ENCODE peak calls at places on chromosomes 13 and 19, in four cellular contexts. Y, L, S and O are unnamed samples. For H3K27me3, the result is how much of the 10 kb centered on the place peaks cover.

GRCh38 chr13:37306778-37307544 is 201.5 kb upstream of the CSNK1A1L start:
- DNase-seq in Y (peak), L (no peak), S (no peak), O (peak)

GRCh38 chr19:7917292-7918061 is 2.7 kb upstream of the SNAPC2 start:
- DNase-seq in Y (peak), L (no peak), S (peak), O (no peak)

GRCh38 chr19:45758921-45759320 is 10.1 kb downstream of the SIX5 start:
- DNase-seq in Y (no peak), L (no peak), S (no peak), O (no peak)

GRCh38 chr19:41939861-41940442 is 11.7 kb upstream of the ERFL start:
- DNase-seq in Y (no peak), L (no peak), S (peak), O (no peak)

GRCh38 chr13:101481421-101481820 is 28.9 kb downstream of the ITGBL1 start:
- DNase-seq in Y (no peak), L (no peak), S (no peak), O (no peak)

GRCh38 chr19:39064405-39064804 is 19.8 kb upstream of the ACP7 start:
- DNase-seq in Y (no peak), L (no peak), S (no peak), O (peak)

GRCh38 chr19:35249146-35249847 is 495 bp downstream of the LSR start:
- DNase-seq in Y (no peak), L (no peak), S (peak), O (no peak)

GRCh38 chr13:60627071-60627686 is 230.2 kb downstream of the TDRD3 start:
- DNase-seq in Y (peak), L (no peak), S (no peak), O (peak)

GRCh38 chr13:101876951-101877350 is 424.5 kb downstream of the ITGBL1 start:
- DNase-seq in Y (no peak), L (no peak), S (no peak), O (no peak)

GRCh38 chr13:40895715-40896184 is 106.3 kb downstream of the SLC25A15 start:
- DNase-seq in Y (peak), L (no peak), S (no peak), O (no peak)

GRCh38 chr19:51407631-51408131 is 9.8 kb downstream of the SIGLEC10 start:
- DNase-seq in Y (peak), L (no peak), S (peak), O (no peak)

GRCh38 chr13:98270819-98271218 is 93.8 kb upstream of the RNF113B start:
- DNase-seq in Y (no peak), L (no peak), S (no peak), O (no peak)

GRCh38 chr13:23966691-23967615 is 69.7 kb upstream of the C1QTNF9B start:
- DNase-seq in Y (peak), L (no peak), S (no peak), O (no peak)

GRCh38 chr13:20924758-20925394 is 22.3 kb upstream of the XPO4 start:
- DNase-seq in Y (peak), L (no peak), S (peak), O (peak)

GRCh38 chr19:16398530-16399241 is 73.1 kb downstream of the EPS15L1 start:
- DNase-seq in Y (no peak), L (no peak), S (no peak), O (no peak)

GRCh38 chr19:45473366-45474190 is 5.8 kb downstream of the FOSB start:
- DNase-seq in Y (no peak), L (no peak), S (no peak), O (no peak)

GRCh38 chr13:77832339-77833100 is 86.1 kb downstream of the EDNRB start:
- DNase-seq in Y (no peak), L (no peak), S (no peak), O (no peak)

GRCh38 chr13:54185785-54186184 is 1157.2 kb downstream of the OLFM4 start:
- DNase-seq in Y (peak), L (no peak), S (no peak), O (no peak)

GRCh38 chr13:39281539-39282150 is 243.4 kb downstream of the NHLRC3 start:
- DNase-seq in Y (no peak), L (no peak), S (no peak), O (no peak)

GRCh38 chr19:5697022-5697889 is 7.2 kb downstream of the RPL36 start:
- DNase-seq in Y (no peak), L (no peak), S (no peak), O (no peak)

GRCh38 chr13:99605417-99606321 is 104.4 kb downstream of the TM9SF2 start:
- DNase-seq in Y (peak), L (no peak), S (peak), O (peak)

GRCh38 chr19:50000038-50000890 is 24.9 kb downstream of the VRK3 start:
- DNase-seq in Y (no peak), L (no peak), S (no peak), O (no peak)

GRCh38 chr13:109043561-109044075 is 414.2 kb downstream of the MYO16 start:
- DNase-seq in Y (no peak), L (no peak), S (no peak), O (no peak)

GRCh38 chr13:92461402-92461801 is 765.2 kb upstream of the GPC6 start:
- DNase-seq in Y (no peak), L (no peak), S (no peak), O (no peak)

GRCh38 chr13:76319921-76320320 is 566.3 kb downstream of the KCTD12 start:
- DNase-seq in Y (no peak), L (no peak), S (no peak), O (no peak)

GRCh38 chr19:46287585-46287984 is 9.3 kb upstream of the HIF3A start:
- DNase-seq in Y (no peak), L (no peak), S (no peak), O (no peak)

GRCh38 chr19:17281391-17282304 is at the start of gene ANKLE1:
- DNase-seq in Y (no peak), L (no peak), S (peak), O (no peak)

GRCh38 chr19:5395541-5395940 is 54.9 kb upstream of the PTPRS start:
- DNase-seq in Y (peak), L (no peak), S (no peak), O (no peak)

GRCh38 chr13:41581884-41582547 is 124.7 kb downstream of the RGCC start:
- DNase-seq in Y (no peak), L (no peak), S (no peak), O (no peak)

GRCh38 chr13:42497798-42498197 is 76.2 kb upstream of the TNFSF11 start:
- DNase-seq in Y (peak), L (no peak), S (no peak), O (peak)

GRCh38 chr19:3283886-3284657 is 59.6 kb downstream of the CELF5 start:
- DNase-seq in Y (no peak), L (no peak), S (no peak), O (no peak)
- H3K27me3 ChIP-seq in Y (under half), L (under half), S (under half), O (under half)

GRCh38 chr13:45055902-45056648 is 64.2 kb upstream of the GTF2F2 start:
- DNase-seq in Y (peak), L (no peak), S (no peak), O (peak)
- H3K4me3 ChIP-seq in Y (peak), L (no peak), S (no peak), O (peak)

GRCh38 chr19:2416321-2417097 is 10.9 kb downstream of the TIMM13 start:
- DNase-seq in Y (no peak), L (no peak), S (no peak), O (no peak)

GRCh38 chr19:2413629-2414028 is 13.8 kb downstream of the TIMM13 start:
- DNase-seq in Y (no peak), L (no peak), S (no peak), O (no peak)

GRCh38 chr19:2415973-2416319 is 11.4 kb downstream of the TIMM13 start:
- DNase-seq in Y (no peak), L (no peak), S (no peak), O (no peak)

GRCh38 chr19:2413159-2413558 is 14.2 kb downstream of the TIMM13 start:
- DNase-seq in Y (no peak), L (no peak), S (no peak), O (no peak)

GRCh38 chr19:2415281-2415972 is 12.0 kb downstream of the TIMM13 start:
- DNase-seq in Y (no peak), L (no peak), S (no peak), O (no peak)
- H3K27me3 ChIP-seq in Y (under half), L (under half), S (under half), O (under half)

DNA sequence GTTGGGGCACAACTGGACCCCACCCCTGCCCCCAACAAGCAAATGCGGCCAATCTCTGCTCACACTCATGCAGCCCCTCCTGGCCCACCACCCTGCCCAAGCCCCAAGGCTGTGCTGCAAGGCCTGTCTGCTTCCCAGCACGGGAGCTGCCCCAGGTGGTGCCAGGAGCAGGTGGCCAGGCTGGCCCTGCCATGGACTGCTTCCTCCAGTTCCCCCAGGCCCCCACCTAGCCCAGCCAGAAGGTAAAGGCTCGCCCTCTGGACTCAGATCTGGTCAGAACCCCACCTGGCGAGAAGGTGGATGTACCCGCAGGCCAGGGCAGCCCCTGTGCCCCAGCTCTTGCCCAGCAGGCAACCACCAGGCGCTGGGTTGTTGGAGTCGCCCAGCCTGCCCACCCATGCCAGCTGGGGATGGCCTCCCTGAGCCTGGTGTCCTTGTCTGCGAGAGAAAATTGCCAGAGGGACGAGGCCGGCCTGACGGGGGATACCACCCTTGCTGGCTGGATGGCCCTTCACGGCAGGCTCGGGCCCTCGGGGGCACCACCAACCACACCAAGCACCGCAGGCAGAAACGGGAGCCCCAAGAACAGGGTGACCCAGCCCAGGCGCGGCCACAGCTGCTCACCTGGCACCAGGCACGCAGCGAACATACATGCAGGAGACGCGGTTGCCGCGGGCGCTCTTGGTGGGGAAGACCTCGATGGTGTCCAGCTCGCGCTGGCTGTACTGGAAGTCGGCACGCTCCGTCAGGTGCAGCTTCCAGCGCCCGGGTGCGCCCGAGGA is 4.5 kb downstream of the ABHD17A start:
- DNase-seq in Y (no peak), L (no peak), S (no peak), O (no peak)
- H3K4me3 ChIP-seq in Y (no peak), L (no peak), S (no peak), O (no peak)

GRCh38 chr19:53905787-53906186 is 3.3 kb upstream of the CACNG7 start:
- DNase-seq in Y (no peak), L (no peak), S (no peak), O (no peak)
- H3K27me3 ChIP-seq in Y (under half), L (under half), S (under half), O (half or more)

DNA sequence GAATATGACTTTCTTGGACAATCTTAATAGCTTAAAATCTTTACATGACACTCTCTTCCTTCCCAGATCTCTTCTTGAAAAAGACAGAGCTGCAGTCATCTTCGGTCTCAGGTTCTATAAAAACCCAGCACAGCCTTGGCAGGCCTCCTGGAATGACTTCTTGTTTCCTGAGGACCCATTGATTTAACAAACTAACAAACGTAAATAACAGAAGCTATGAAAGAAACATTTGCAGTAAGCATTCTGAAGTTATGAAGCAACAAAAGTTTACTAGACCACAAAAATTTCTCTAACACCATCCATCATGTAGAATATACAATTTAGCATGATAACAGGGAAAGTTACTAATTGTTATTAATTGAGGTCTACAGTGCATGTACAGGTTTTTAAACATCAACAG is 62.8 kb upstream of the STARD13 start:
- DNase-seq in Y (peak), L (no peak), S (no peak), O (peak)
- H3K4me3 ChIP-seq in Y (peak), L (no peak), S (no peak), O (peak)

GRCh38 chr19:2998642-2999041 is 21.3 kb downstream of the TLE6 start:
- DNase-seq in Y (no peak), L (no peak), S (no peak), O (no peak)
- H3K27me3 ChIP-seq in Y (under half), L (under half), S (under half), O (under half)

GRCh38 chr19:47598407-47599349 is 10.3 kb upstream of the BICRA start:
- DNase-seq in Y (peak), L (no peak), S (no peak), O (peak)
- H3K4me3 ChIP-seq in Y (peak), L (peak), S (peak), O (peak)

GRCh38 chr13:52319876-52320275 is 86.1 kb downstream of the THSD1 start:
- DNase-seq in Y (peak), L (no peak), S (no peak), O (no peak)
- H3K27me3 ChIP-seq in Y (under half), L (under half), S (under half), O (under half)

DNA sequence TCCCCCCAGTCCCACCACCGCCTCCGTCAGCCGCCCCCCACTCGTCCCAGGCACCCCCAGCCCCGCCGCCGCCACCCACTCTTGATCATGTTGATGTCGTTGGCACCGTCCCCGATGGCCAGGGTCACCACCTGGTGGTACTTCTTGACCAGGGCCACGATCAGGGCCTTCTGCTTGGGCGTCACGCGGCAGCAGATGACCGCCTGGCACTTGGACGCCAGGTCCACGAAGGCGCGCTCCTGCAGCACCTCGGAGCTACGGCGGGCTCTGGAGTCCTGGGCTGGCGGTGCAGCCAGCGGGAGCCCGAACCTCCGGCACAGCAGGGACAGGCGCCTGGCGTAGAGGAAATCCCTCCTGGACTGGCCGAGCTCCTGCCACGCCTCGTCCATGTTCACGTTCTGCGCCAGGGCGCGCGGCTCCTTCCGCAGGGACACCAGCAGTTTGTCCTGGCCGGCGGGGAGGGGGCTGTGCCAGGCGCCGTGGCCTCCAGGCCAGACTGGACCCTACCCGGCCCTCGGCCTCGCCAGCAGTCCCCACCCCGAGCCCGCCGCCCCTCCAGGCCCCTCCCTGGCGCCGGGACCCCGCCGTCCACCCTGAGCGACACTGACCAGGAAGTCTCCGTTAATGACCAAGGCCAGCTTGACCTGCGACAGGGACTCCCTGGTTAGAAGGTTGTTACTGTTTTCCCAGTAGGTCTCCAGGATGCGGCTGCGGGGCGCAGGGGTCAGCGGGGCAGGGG is 22.6 kb downstream of the ATP8B3 start:
- DNase-seq in Y (peak), L (no peak), S (no peak), O (no peak)
- H3K4me3 ChIP-seq in Y (peak), L (no peak), S (no peak), O (no peak)